ENCODE peak calls at places on chromosomes 11 and 22, in five cellular contexts. V is midbrain; U is HL-60; Y is stimulated activated CD8-positive, alpha-beta memory T cell treated with anti-CD3 and anti-CD28 coated beads, Interleukin-15, amount 100 ng/mL, for 1 hour; D is T-cell. W is an unnamed sample.

GRCh38 chr22:49302150-49302460 is 525.6 kb downstream of the BRD1 start:
- DNase-seq in U (no peak), V (no peak), D (no peak), Y (no peak), W (no peak)

GRCh38 chr11:120696597-120696996 is 185.0 kb downstream of the GRIK4 start:
- DNase-seq in U (no peak), Y (no peak), V (no peak), D (no peak), W (no peak)

GRCh38 chr22:38335077-38335476 is 17.8 kb upstream of the CSNK1E start:
- DNase-seq in Y (no peak), V (no peak), D (no peak), U (no peak), W (no peak)

GRCh38 chr11:114162719-114163123 is 103.2 kb downstream of the ZBTB16 start:
- DNase-seq in V (peak; percentile 98), D (no peak), U (no peak), Y (no peak), W (peak; percentile 92)

GRCh38 chr11:128565881-128566280 is 21.5 kb downstream of the ETS1 start:
- DNase-seq in D (no peak), V (no peak), U (peak; percentile 77), Y (no peak), W (no peak)

GRCh38 chr11:9153651-9154050 is 62.3 kb upstream of the SCUBE2 start:
- DNase-seq in D (no peak), U (no peak), V (no peak), Y (no peak), W (no peak)

GRCh38 chr11:130554241-130555055 is 106.0 kb downstream of the ADAMTS15 start:
- DNase-seq in U (no peak), D (no peak), V (no peak), Y (no peak), W (no peak)

GRCh38 chr11:94100253-94100652 is 28.4 kb upstream of the PANX1 start:
- DNase-seq in V (no peak), U (no peak), D (no peak), Y (no peak), W (no peak)

GRCh38 chr11:124222407-124222806 is 18.5 kb upstream of the OR8G1 start:
- DNase-seq in V (no peak), Y (no peak), D (no peak), U (no peak), W (no peak)

GRCh38 chr11:131690362-131690761 is 319.9 kb downstream of the NTM start:
- DNase-seq in U (no peak), Y (no peak), D (no peak), V (no peak), W (no peak)

GRCh38 chr11:15106201-15106965 is 8.3 kb upstream of the INSC start:
- DNase-seq in Y (no peak), V (no peak), D (no peak), U (no peak), W (peak; percentile 74)

GRCh38 chr11:62694455-62695167 is 5.3 kb upstream of the LRRN4CL start:
- DNase-seq in Y (peak; percentile 69), U (no peak), D (peak; percentile 68), V (peak; percentile 59), W (peak; percentile 65)

GRCh38 chr22:46057762-46058420 is 80.9 kb upstream of the WNT7B start:
- DNase-seq in Y (no peak), V (no peak), D (no peak), U (no peak), W (peak; percentile 53)

GRCh38 chr11:8839957-8840945 is 70.7 kb upstream of the AKIP1 start:
- DNase-seq in U (no peak), D (no peak), V (peak; percentile 51), Y (no peak), W (peak; percentile 23)

GRCh38 chr11:12245549-12245986 is 131.8 kb upstream of the PARVA start:
- DNase-seq in D (no peak), U (no peak), Y (no peak), V (no peak), W (no peak)

GRCh38 chr11:61121917-61122316 is 19.6 kb downstream of the CD5 start:
- DNase-seq in D (no peak), V (no peak), Y (no peak), U (no peak), W (no peak)

GRCh38 chr11:117199061-117199915 is at the start of gene TAGLN:
- DNase-seq in D (no peak), V (no peak), Y (no peak), U (no peak), W (no peak)

GRCh38 chr11:29271616-29272015 is 745.2 kb downstream of the KCNA4 start:
- DNase-seq in V (no peak), Y (no peak), U (no peak), D (no peak), W (no peak)

GRCh38 chr11:134580635-134581025 is 168.6 kb upstream of the B3GAT1 start:
- DNase-seq in Y (no peak), V (no peak), D (no peak), U (no peak), W (no peak)

GRCh38 chr11:3129181-3129590 is 35.9 kb downstream of the OSBPL5 start:
- DNase-seq in V (no peak), U (no peak), Y (no peak), D (no peak), W (no peak)

GRCh38 chr11:38476808-38477565 is 1879.0 kb upstream of the RAG2 start:
- DNase-seq in V (no peak), U (no peak), D (no peak), Y (no peak), W (no peak)

GRCh38 chr11:76152741-76153608 is 53.3 kb downstream of the WNT11 start:
- DNase-seq in Y (no peak), U (no peak), D (no peak), V (peak; percentile 5), W (no peak)

GRCh38 chr11:126359431-126360048 is 4.1 kb downstream of the ST3GAL4 start:
- DNase-seq in U (no peak), Y (no peak), V (peak; percentile 51), D (no peak), W (peak; percentile 67)

GRCh38 chr11:57511741-57512430 is 3.6 kb downstream of the SLC43A1 start:
- DNase-seq in V (no peak), U (no peak), D (no peak), Y (no peak), W (no peak)

GRCh38 chr22:32528316-32528715 is 53.7 kb downstream of the FBXO7 start:
- DNase-seq in V (peak; percentile 61), D (no peak), U (no peak), Y (no peak), W (no peak)

GRCh38 chr11:126997196-126997595 is 3.4 kb downstream of the KIRREL3 start:
- DNase-seq in Y (no peak), D (no peak), V (no peak), U (no peak), W (peak; percentile 22)

GRCh38 chr22:49268924-49269323 is 558.7 kb downstream of the BRD1 start:
- DNase-seq in V (no peak), D (no peak), U (no peak), Y (no peak), W (no peak)

W was measured in MG63.